ENCODE peak calls at places on chromosomes 2 and 18, in nine cellular contexts. C, E, R, I, Y, T, A, N and O are unnamed samples.

GRCh38 chr2:232495292-232495691 is 7.7 kb upstream of the ECEL1 start:
- DNase-seq in T (no peak), A (no peak), Y (no peak), R (no peak), C (no peak), I (no peak), N (no peak), E (no peak), O (no peak)

GRCh38 chr2:219286436-219287115 is 7.4 kb downstream of the DNAJB2 start:
- DNase-seq in T (peak; percentile 37), E (no peak), C (peak; percentile 53), R (peak; percentile 19), N (peak; percentile 87), Y (no peak), A (no peak), I (no peak), O (no peak)

GRCh38 chr2:110948027-110948687 is 172.6 kb upstream of the BCL2L11 start:
- DNase-seq in A (no peak), N (no peak), I (no peak), C (no peak), R (no peak), E (no peak), Y (no peak), T (no peak), O (no peak)

GRCh38 chr2:217673555-217674088 is 329.2 kb downstream of the TNS1 start:
- DNase-seq in I (no peak), Y (no peak), E (no peak), C (no peak), R (no peak), T (no peak), A (no peak), N (no peak), O (no peak)

GRCh38 chr2:21643180-21643579 is 519.4 kb downstream of the TDRD15 start:
- DNase-seq in I (no peak), N (no peak), T (no peak), Y (no peak), R (no peak), E (no peak), A (peak; percentile 13), C (no peak), O (no peak)

GRCh38 chr18:65035701-65036100 is 715.1 kb upstream of the CDH7 start:
- DNase-seq in N (no peak), C (no peak), Y (no peak), A (no peak), T (no peak), I (no peak), E (no peak), R (no peak), O (no peak)

GRCh38 chr2:112154246-112155110 is 16.3 kb downstream of the FBLN7 start:
- DNase-seq in E (no peak), C (no peak), I (no peak), A (no peak), Y (no peak), T (no peak), N (no peak), R (peak; percentile 59), O (no peak)

GRCh38 chr2:29788066-29788465 is 133.3 kb downstream of the ALK start:
- DNase-seq in A (no peak), I (no peak), E (no peak), T (no peak), R (no peak), N (no peak), C (no peak), Y (no peak), O (no peak)

GRCh38 chr18:49177812-49178211 is 227.0 kb upstream of the SMAD7 start:
- DNase-seq in T (no peak), R (no peak), C (peak; percentile 78), I (peak; percentile 48), A (peak; percentile 90), Y (no peak), N (no peak), E (no peak), O (no peak)

GRCh38 chr2:3785220-3785889 is 82.0 kb downstream of the DCDC2C start:
- DNase-seq in N (no peak), Y (no peak), E (peak; percentile 47), C (peak; percentile 66), R (no peak), I (peak; percentile 87), T (peak; percentile 34), A (peak; percentile 1), O (no peak)

GRCh38 chr2:85851253-85851955 is 37.4 kb downstream of the ST3GAL5 start:
- DNase-seq in C (peak; percentile 86), N (no peak), E (no peak), T (no peak), I (peak; percentile 55), Y (no peak), R (no peak), A (no peak), O (no peak)

GRCh38 chr2:120736202-120736954 is 710 bp downstream of the GLI2 start:
- DNase-seq in C (peak; percentile 70), E (peak; percentile 37), Y (peak; percentile 91), T (peak; percentile 20), A (no peak), I (no peak), R (no peak), N (peak; percentile 90), O (no peak)

GRCh38 chr2:66433945-66434678 is 813 bp upstream of the MEIS1 start:
- DNase-seq in E (peak; percentile 63), N (peak; percentile 92), C (peak; percentile 86), Y (peak; percentile 84), I (peak; percentile 53), A (peak; percentile 76), R (peak; percentile 72), T (peak; percentile 81), O (peak; percentile 90)

GRCh38 chr2:207528980-207529329 is 807 bp upstream of the CREB1 start:
- DNase-seq in Y (no peak), T (peak; percentile 64), N (no peak), R (peak; percentile 55), A (peak; percentile 44), I (peak; percentile 46), C (peak; percentile 52), E (peak; percentile 56), O (peak; percentile 20)

GRCh38 chr2:207532676-207533075 is 2.9 kb downstream of the CREB1 start:
- DNase-seq in R (no peak), E (no peak), T (no peak), I (no peak), C (no peak), Y (no peak), N (no peak), A (no peak), O (no peak)

GRCh38 chr2:207530160-207531023 is 630 bp downstream of the CREB1 start:
- DNase-seq in T (peak; percentile 49), N (peak; percentile 86), R (peak; percentile 71), I (peak; percentile 45), C (peak; percentile 61), Y (peak; percentile 86), A (peak; percentile 25), E (no peak), O (peak; percentile 37)

GRCh38 chr2:207531024-207531411 is 1.3 kb downstream of the CREB1 start:
- DNase-seq in E (no peak), T (no peak), C (peak; percentile 44), Y (peak; percentile 19), I (no peak), R (no peak), A (peak; percentile 25), N (peak; percentile 87), O (peak; percentile 34)

GRCh38 chr2:207529330-207530159 is at the start of gene CREB1:
- DNase-seq in C (peak; percentile 100), R (peak; percentile 96), A (peak; percentile 99), T (peak; percentile 97), E (peak; percentile 96), N (peak; percentile 99), I (peak; percentile 99), Y (peak; percentile 97), O (peak; percentile 99)
- H2AFZ ChIP-seq in C (peak within 1 kb of the TSS; percentile 31), R (peak within 1 kb of the TSS; percentile 91), A (peak within 1 kb of the TSS; percentile 58), T (peak within 1 kb of the TSS; percentile 64), E (no peak within 1 kb of the TSS), N (peak within 1 kb of the TSS; percentile 87), I (peak within 1 kb of the TSS; percentile 81), Y (peak within 1 kb of the TSS; percentile 90), O (peak within 1 kb of the TSS; percentile 92)

GRCh38 chr2:195967336-195967735 is 101.3 kb downstream of the DNAH7 start:
- DNase-seq in E (no peak), T (no peak), C (no peak), R (no peak), I (no peak), Y (no peak), N (no peak), A (no peak), O (no peak)
- H2AFZ ChIP-seq in E (no peak overlapping the region), T (no peak overlapping the region), C (no peak overlapping the region), R (no peak overlapping the region), I (no peak overlapping the region), Y (no peak overlapping the region), N (no peak overlapping the region), A (no peak overlapping the region), O (no peak overlapping the region)

GRCh38 chr2:171529914-171530313 is 7.6 kb downstream of the CYBRD1 start:
- DNase-seq in R (peak; percentile 22), Y (no peak), C (peak; percentile 44), T (peak; percentile 49), E (no peak), I (peak; percentile 41), N (peak; percentile 8), A (no peak), O (no peak)

GRCh38 chr2:171531836-171532450 is 9.7 kb downstream of the CYBRD1 start:
- DNase-seq in Y (no peak), R (no peak), N (peak; percentile 45), T (no peak), C (peak; percentile 67), I (no peak), A (peak; percentile 26), E (no peak), O (no peak)

GRCh38 chr2:171530378-171530777 is 8.1 kb downstream of the CYBRD1 start:
- DNase-seq in E (no peak), A (no peak), I (no peak), R (no peak), Y (no peak), T (no peak), N (no peak), C (peak; percentile 12), O (no peak)

DNA sequence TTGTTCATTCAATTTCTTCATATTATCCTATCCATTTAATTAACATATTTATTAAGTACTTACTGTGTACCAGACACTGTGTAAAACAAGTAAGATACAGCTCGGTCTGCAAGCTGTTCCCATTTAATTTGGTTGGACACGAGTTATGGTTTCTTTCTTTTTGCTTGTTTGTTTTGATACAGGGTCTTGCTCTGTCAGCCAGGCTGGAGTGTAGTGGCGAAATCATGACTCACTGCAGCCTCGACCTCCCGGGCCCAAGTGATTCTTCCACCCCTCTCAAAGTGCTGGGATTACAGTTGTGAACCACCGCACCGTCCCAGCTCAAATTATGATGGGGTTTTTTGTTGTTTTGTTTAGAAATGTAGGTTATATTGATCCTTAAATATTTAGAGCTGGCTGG is 9.0 kb downstream of the CYBRD1 start:
- DNase-seq in N (peak; percentile 17), A (peak; percentile 81), Y (no peak), I (no peak), C (peak; percentile 80), R (no peak), E (no peak), T (no peak), O (no peak)
- H2AFZ ChIP-seq in N (no peak overlapping the region), A (no peak overlapping the region), Y (no peak overlapping the region), I (no peak overlapping the region), C (peak overlapping the region; percentile 55), R (no peak overlapping the region), E (no peak overlapping the region), T (no peak overlapping the region), O (no peak overlapping the region)

GRCh38 chr2:164030623-164031022 is 294.8 kb upstream of the FIGN start:
- DNase-seq in A (no peak), T (no peak), E (no peak), Y (no peak), N (no peak), I (no peak), C (no peak), R (no peak), O (no peak)

GRCh38 chr2:164028764-164029534 is 293.1 kb upstream of the FIGN start:
- DNase-seq in Y (no peak), R (no peak), N (no peak), I (no peak), A (peak; percentile 83), E (no peak), T (peak; percentile 13), C (peak; percentile 48), O (no peak)

GRCh38 chr2:164032995-164033394 is 297.2 kb upstream of the FIGN start:
- DNase-seq in E (no peak), C (no peak), I (no peak), R (peak; percentile 30), A (no peak), Y (no peak), N (no peak), T (no peak), O (no peak)
- H2AFZ ChIP-seq in E (no peak overlapping the region), C (no peak overlapping the region), I (no peak overlapping the region), R (peak overlapping the region; percentile 82), A (no peak overlapping the region), Y (peak overlapping the region; percentile 67), N (peak overlapping the region; percentile 29), T (peak overlapping the region; percentile 73), O (peak overlapping the region; percentile 52)